ENCODE peak calls at places on chromosomes 3 and 15, in five cellular contexts. O is D341Med, L is left ventricle myocardium superior, F is H7, Z is AG10803. K is an unnamed sample.

GRCh38 chr15:87575896-87576295 is 680.6 kb downstream of the NTRK3 start:
- DNase-seq in O (no peak), L (no peak), F (no peak), Z (no peak), K (peak)

GRCh38 chr3:58299839-58300516 is 6.1 kb upstream of the RPP14 start:
- DNase-seq in O (no peak), L (no peak), F (peak), Z (peak), K (peak)

GRCh38 chr3:70876154-70876553 is 563.7 kb upstream of the MDFIC2 start:
- DNase-seq in O (no peak), L (no peak), F (no peak), Z (no peak), K (no peak)

GRCh38 chr15:89822951-89823701 is 8.5 kb upstream of the ANPEP start:
- DNase-seq in O (peak), L (no peak), F (peak), Z (peak), K (peak)

GRCh38 chr3:53191836-53192480 is 30.9 kb downstream of the PRKCD start:
- DNase-seq in O (peak), L (peak), F (peak), Z (no peak), K (no peak)

GRCh38 chr3:124699686-124700396 is 30.4 kb upstream of the UMPS start:
- DNase-seq in O (no peak), L (peak), F (no peak), Z (no peak), K (peak)

GRCh38 chr15:62758952-62759349 is 283.6 kb upstream of the TPM1 start:
- DNase-seq in O (no peak), L (no peak), F (no peak), Z (no peak), K (no peak)

GRCh38 chr15:31024330-31024729 is 32.9 kb upstream of the MTMR10 start:
- DNase-seq in O (no peak), L (no peak), F (peak), Z (peak), K (peak)

GRCh38 chr3:150763841-150764483 is 993 bp upstream of the SIAH2 start:
- DNase-seq in O (no peak), L (peak), F (peak), Z (peak), K (peak)

GRCh38 chr3:84820126-84820525 is 138.7 kb upstream of the CADM2 start:
- DNase-seq in O (no peak), L (no peak), F (no peak), Z (no peak), K (no peak)

GRCh38 chr3:58383476-58383875 is 50.2 kb downstream of the PDHB start:
- DNase-seq in O (no peak), L (no peak), F (no peak), Z (peak), K (peak)

GRCh38 chr3:156469456-156469855 is 85.5 kb downstream of the SSR3 start:
- DNase-seq in O (no peak), L (no peak), F (no peak), Z (peak), K (no peak)

GRCh38 chr3:69189487-69189886 is 67.1 kb upstream of the LMOD3 start:
- DNase-seq in O (no peak), L (no peak), F (no peak), Z (no peak), K (peak)

GRCh38 chr3:174498638-174499037 is 360.5 kb upstream of the NAALADL2 start:
- DNase-seq in O (no peak), L (no peak), F (no peak), Z (peak), K (peak)

GRCh38 chr15:35547775-35548364 is 1.9 kb upstream of the DPH6 start:
- DNase-seq in O (no peak), L (no peak), F (peak), Z (no peak), K (no peak)

GRCh38 chr15:68674975-68675374 is 96.2 kb downstream of the CORO2B start:
- DNase-seq in O (no peak), L (no peak), F (peak), Z (no peak), K (peak)

GRCh38 chr3:136862611-136862951 is 573 bp downstream of the NCK1 start:
- DNase-seq in O (peak), L (peak), F (peak), Z (peak), K (peak)

GRCh38 chr15:49223536-49224274 is 53.7 kb downstream of the GALK2 start:
- DNase-seq in O (no peak), L (no peak), F (no peak), Z (peak), K (peak)

GRCh38 chr15:71237456-71238188 is 122.4 kb downstream of the THSD4 start:
- DNase-seq in O (no peak), L (peak), F (no peak), Z (peak), K (peak)

K was measured in astrocyte of the hippocampus.